ENCODE peak calls at places on chromosome 1, in six cellular contexts. X is T-helper 1 cell; M is activated gamma-delta T cell treated with anti-CD3 and anti-CD28 coated beads, Interleukin-2, amount 50 U/mL, for 16 hours; A is stimulated activated CD4-positive, alpha-beta T cell treated with anti-CD3 and anti-CD28 coated beads, TNF-alpha, amount 100 ng/mL, for 24 hours; U is NCI-H345; R is fibroblast of lung. P is an unnamed sample.

GRCh38 chr1:98256700-98257099 is 335.9 kb upstream of the DPYD start:
- DNase-seq in X (no peak), M (no peak), A (no peak), U (no peak), R (no peak), P (peak)

GRCh38 chr1:23624440-23624839 is 65.1 kb upstream of the ID3 start:
- DNase-seq in X (no peak), M (peak), A (peak), U (no peak), R (no peak), P (no peak)

GRCh38 chr1:50308883-50309282 is 114.4 kb downstream of the DMRTA2 start:
- DNase-seq in X (no peak), M (no peak), A (no peak), U (no peak), R (peak), P (peak)

GRCh38 chr1:36910281-36910725 is 124.0 kb downstream of the GRIK3 start:
- DNase-seq in X (no peak), M (no peak), A (no peak), U (no peak), R (no peak), P (no peak)

GRCh38 chr1:37478890-37479254 is 4.5 kb downstream of the ZC3H12A start:
- DNase-seq in X (peak), M (no peak), A (peak), U (no peak), R (peak), P (no peak)

GRCh38 chr1:224287714-224288113 is 42.3 kb downstream of the NVL start:
- DNase-seq in X (no peak), M (no peak), A (no peak), U (peak), R (no peak), P (no peak)

GRCh38 chr1:177780096-177780700 is 189.7 kb downstream of the SEC16B start:
- DNase-seq in X (no peak), M (no peak), A (no peak), U (peak), R (peak), P (peak)

GRCh38 chr1:26786437-26787380 is 1.0 kb upstream of the PIGV start:
- DNase-seq in X (peak), M (no peak), A (no peak), U (no peak), R (peak), P (peak)

GRCh38 chr1:213273546-213273945 is 222.5 kb downstream of the RPS6KC1 start:
- DNase-seq in X (no peak), M (no peak), A (no peak), U (no peak), R (peak), P (no peak)

GRCh38 chr1:113856011-113856410 is 15.5 kb downstream of the PTPN22 start:
- DNase-seq in X (no peak), M (no peak), A (no peak), U (no peak), R (no peak), P (no peak)

GRCh38 chr1:228459091-228459993 is 27.8 kb upstream of the RNF187 start:
- DNase-seq in X (peak), M (peak), A (peak), U (peak), R (peak), P (peak)

GRCh38 chr1:174874337-174875053 is 125.3 kb upstream of the CACYBP start:
- DNase-seq in X (no peak), M (no peak), A (no peak), U (peak), R (no peak), P (no peak)

GRCh38 chr1:39404876-39405275 is 86.6 kb upstream of the BMP8A start:
- DNase-seq in X (no peak), M (no peak), A (no peak), U (no peak), R (no peak), P (no peak)

GRCh38 chr1:223716302-223716862 is 4.0 kb downstream of the CAPN2 start:
- DNase-seq in X (peak), M (peak), A (no peak), U (no peak), R (peak), P (no peak)

GRCh38 chr1:116353155-116353554 is 19.9 kb upstream of the ATP1A1 start:
- DNase-seq in X (no peak), M (no peak), A (no peak), U (no peak), R (no peak), P (no peak)

GRCh38 chr1:155479205-155479604 is 83.4 kb downstream of the ASH1L start:
- DNase-seq in X (no peak), M (no peak), A (no peak), U (no peak), R (peak), P (peak)

GRCh38 chr1:224114787-224115175 is 870 bp downstream of the FBXO28 start:
- DNase-seq in X (no peak), M (no peak), A (no peak), U (no peak), R (peak), P (no peak)

GRCh38 chr1:16204634-16205332 is 7.7 kb downstream of the ARHGEF19 start:
- DNase-seq in X (peak), M (no peak), A (peak), U (peak), R (no peak), P (peak)

GRCh38 chr1:230077011-230077410 is 10.0 kb downstream of the GALNT2 start:
- DNase-seq in X (no peak), M (no peak), A (no peak), U (no peak), R (no peak), P (no peak)